ENCODE peak calls at places on chromosome 9, in seven cellular contexts. One of them, this sample, is unnamed.

GRCh38 chr9:106929471-106930198 is 66.7 kb downstream of the ZNF462 start:
- DNase-seq in natural killer cell treated with Interleukin-12 subunit alpha and Interleukin-12 subunit beta and Interleukin-15 and Interleukin-18, amount 100 ng/mL, for 72 hours: no peak
- DNase-seq in stimulated activated CD4-positive, alpha-beta T cell treated with anti-CD3 and anti-CD28 coated beads, TNF-alpha, amount 100 ng/mL, for 48 hours: no peak
- DNase-seq in RPMI7951: no peak
- DNase-seq in neuronal stem cell: no peak
- DNase-seq in HTR-8/SVneo: no peak
- DNase-seq in HT-29: no peak
- DNase-seq in this sample: no peak

GRCh38 chr9:14899042-14899814 is 11.0 kb downstream of the FREM1 start:
- DNase-seq in natural killer cell treated with Interleukin-12 subunit alpha and Interleukin-12 subunit beta and Interleukin-15 and Interleukin-18, amount 100 ng/mL, for 72 hours: no peak
- DNase-seq in stimulated activated CD4-positive, alpha-beta T cell treated with anti-CD3 and anti-CD28 coated beads, TNF-alpha, amount 100 ng/mL, for 48 hours: no peak
- DNase-seq in RPMI7951: no peak
- DNase-seq in neuronal stem cell: no peak
- DNase-seq in HTR-8/SVneo: no peak
- DNase-seq in HT-29: no peak
- DNase-seq in this sample: no peak

GRCh38 chr9:128271112-128271511 is 4.7 kb downstream of the GOLGA2 start:
- DNase-seq in natural killer cell treated with Interleukin-12 subunit alpha and Interleukin-12 subunit beta and Interleukin-15 and Interleukin-18, amount 100 ng/mL, for 72 hours: no peak
- DNase-seq in stimulated activated CD4-positive, alpha-beta T cell treated with anti-CD3 and anti-CD28 coated beads, TNF-alpha, amount 100 ng/mL, for 48 hours: no peak
- DNase-seq in RPMI7951: no peak
- DNase-seq in neuronal stem cell: no peak
- DNase-seq in HTR-8/SVneo: no peak
- DNase-seq in HT-29: peak
- DNase-seq in this sample: no peak

GRCh38 chr9:5866685-5867084 is 24.0 kb upstream of the MLANA start:
- DNase-seq in natural killer cell treated with Interleukin-12 subunit alpha and Interleukin-12 subunit beta and Interleukin-15 and Interleukin-18, amount 100 ng/mL, for 72 hours: no peak
- DNase-seq in stimulated activated CD4-positive, alpha-beta T cell treated with anti-CD3 and anti-CD28 coated beads, TNF-alpha, amount 100 ng/mL, for 48 hours: no peak
- DNase-seq in RPMI7951: no peak
- DNase-seq in neuronal stem cell: no peak
- DNase-seq in HTR-8/SVneo: no peak
- DNase-seq in HT-29: no peak
- DNase-seq in this sample: no peak

GRCh38 chr9:127767405-127767804 is 11.1 kb downstream of the SH2D3C start:
- DNase-seq in natural killer cell treated with Interleukin-12 subunit alpha and Interleukin-12 subunit beta and Interleukin-15 and Interleukin-18, amount 100 ng/mL, for 72 hours: no peak
- DNase-seq in stimulated activated CD4-positive, alpha-beta T cell treated with anti-CD3 and anti-CD28 coated beads, TNF-alpha, amount 100 ng/mL, for 48 hours: no peak
- DNase-seq in RPMI7951: no peak
- DNase-seq in neuronal stem cell: no peak
- DNase-seq in HTR-8/SVneo: no peak
- DNase-seq in HT-29: no peak
- DNase-seq in this sample: no peak

GRCh38 chr9:89463986-89464901 is 33.7 kb downstream of the SEMA4D start:
- DNase-seq in natural killer cell treated with Interleukin-12 subunit alpha and Interleukin-12 subunit beta and Interleukin-15 and Interleukin-18, amount 100 ng/mL, for 72 hours: peak
- DNase-seq in stimulated activated CD4-positive, alpha-beta T cell treated with anti-CD3 and anti-CD28 coated beads, TNF-alpha, amount 100 ng/mL, for 48 hours: peak
- DNase-seq in RPMI7951: no peak
- DNase-seq in neuronal stem cell: no peak
- DNase-seq in HTR-8/SVneo: no peak
- DNase-seq in HT-29: no peak
- DNase-seq in this sample: no peak

GRCh38 chr9:133770076-133770777 is 32.1 kb upstream of the SARDH start:
- DNase-seq in natural killer cell treated with Interleukin-12 subunit alpha and Interleukin-12 subunit beta and Interleukin-15 and Interleukin-18, amount 100 ng/mL, for 72 hours: no peak
- DNase-seq in stimulated activated CD4-positive, alpha-beta T cell treated with anti-CD3 and anti-CD28 coated beads, TNF-alpha, amount 100 ng/mL, for 48 hours: no peak
- DNase-seq in RPMI7951: no peak
- DNase-seq in neuronal stem cell: no peak
- DNase-seq in HTR-8/SVneo: no peak
- DNase-seq in HT-29: no peak
- DNase-seq in this sample: no peak

GRCh38 chr9:36665921-36666429 is 93.3 kb downstream of the MELK start:
- DNase-seq in natural killer cell treated with Interleukin-12 subunit alpha and Interleukin-12 subunit beta and Interleukin-15 and Interleukin-18, amount 100 ng/mL, for 72 hours: no peak
- DNase-seq in stimulated activated CD4-positive, alpha-beta T cell treated with anti-CD3 and anti-CD28 coated beads, TNF-alpha, amount 100 ng/mL, for 48 hours: no peak
- DNase-seq in RPMI7951: peak
- DNase-seq in neuronal stem cell: no peak
- DNase-seq in HTR-8/SVneo: no peak
- DNase-seq in HT-29: no peak
- DNase-seq in this sample: no peak

GRCh38 chr9:96067004-96067403 is 191.5 kb downstream of the ERCC6L2 start:
- DNase-seq in natural killer cell treated with Interleukin-12 subunit alpha and Interleukin-12 subunit beta and Interleukin-15 and Interleukin-18, amount 100 ng/mL, for 72 hours: no peak
- DNase-seq in stimulated activated CD4-positive, alpha-beta T cell treated with anti-CD3 and anti-CD28 coated beads, TNF-alpha, amount 100 ng/mL, for 48 hours: no peak
- DNase-seq in RPMI7951: no peak
- DNase-seq in neuronal stem cell: no peak
- DNase-seq in HTR-8/SVneo: no peak
- DNase-seq in HT-29: no peak
- DNase-seq in this sample: no peak

GRCh38 chr9:104074876-104075275 is 19.2 kb upstream of the SMC2 start:
- DNase-seq in natural killer cell treated with Interleukin-12 subunit alpha and Interleukin-12 subunit beta and Interleukin-15 and Interleukin-18, amount 100 ng/mL, for 72 hours: no peak
- DNase-seq in stimulated activated CD4-positive, alpha-beta T cell treated with anti-CD3 and anti-CD28 coated beads, TNF-alpha, amount 100 ng/mL, for 48 hours: no peak
- DNase-seq in RPMI7951: no peak
- DNase-seq in neuronal stem cell: no peak
- DNase-seq in HTR-8/SVneo: no peak
- DNase-seq in HT-29: no peak
- DNase-seq in this sample: no peak

GRCh38 chr9:82532504-82532903 is 530.4 kb downstream of the RASEF start:
- DNase-seq in natural killer cell treated with Interleukin-12 subunit alpha and Interleukin-12 subunit beta and Interleukin-15 and Interleukin-18, amount 100 ng/mL, for 72 hours: no peak
- DNase-seq in stimulated activated CD4-positive, alpha-beta T cell treated with anti-CD3 and anti-CD28 coated beads, TNF-alpha, amount 100 ng/mL, for 48 hours: no peak
- DNase-seq in RPMI7951: no peak
- DNase-seq in neuronal stem cell: no peak
- DNase-seq in HTR-8/SVneo: no peak
- DNase-seq in HT-29: peak
- DNase-seq in this sample: no peak

GRCh38 chr9:92745881-92746280 is 18.8 kb downstream of the BICD2 start:
- DNase-seq in natural killer cell treated with Interleukin-12 subunit alpha and Interleukin-12 subunit beta and Interleukin-15 and Interleukin-18, amount 100 ng/mL, for 72 hours: no peak
- DNase-seq in stimulated activated CD4-positive, alpha-beta T cell treated with anti-CD3 and anti-CD28 coated beads, TNF-alpha, amount 100 ng/mL, for 48 hours: no peak
- DNase-seq in RPMI7951: no peak
- DNase-seq in neuronal stem cell: no peak
- DNase-seq in HTR-8/SVneo: no peak
- DNase-seq in HT-29: no peak
- DNase-seq in this sample: no peak

GRCh38 chr9:3058409-3058808 is 214.5 kb upstream of the PUM3 start:
- DNase-seq in natural killer cell treated with Interleukin-12 subunit alpha and Interleukin-12 subunit beta and Interleukin-15 and Interleukin-18, amount 100 ng/mL, for 72 hours: no peak
- DNase-seq in stimulated activated CD4-positive, alpha-beta T cell treated with anti-CD3 and anti-CD28 coated beads, TNF-alpha, amount 100 ng/mL, for 48 hours: no peak
- DNase-seq in RPMI7951: no peak
- DNase-seq in neuronal stem cell: no peak
- DNase-seq in HTR-8/SVneo: no peak
- DNase-seq in HT-29: no peak
- DNase-seq in this sample: no peak

This sample was measured in NCI-H2227 treated with DMSO at 0.1 percent for 48 hours.